ENCODE peak calls at places on chromosomes 11 and 22, in four cellular contexts. J is GM12878, T is endothelial cell of umbilical vein, S is H1. A is an unnamed sample.

GRCh38 chr11:2130881-2131352 is 8.3 kb downstream of the IGF2 start:
- DNase-seq in J (no peak), T (no peak), S (no peak), A (no peak)

GRCh38 chr11:46659908-46660307 is 40.5 kb downstream of the ARHGAP1 start:
- DNase-seq in J (no peak), T (no peak), S (no peak), A (no peak)

GRCh38 chr11:62025429-62026105 is 58.1 kb upstream of the FTH1 start:
- DNase-seq in J (peak; percentile 56), T (peak; percentile 94), S (no peak), A (no peak)

GRCh38 chr11:62238151-62238550 is 3.9 kb upstream of the SCGB1D2 start:
- DNase-seq in J (no peak), T (no peak), S (no peak), A (no peak)

GRCh38 chr11:73145986-73146575 is 4.0 kb upstream of the FCHSD2 start:
- DNase-seq in J (no peak), T (no peak), S (no peak), A (no peak)

GRCh38 chr11:101582242-101583052 is 1.4 kb downstream of the TRPC6 start:
- DNase-seq in J (no peak), T (no peak), S (no peak), A (no peak)

GRCh38 chr22:28903080-28903479 is 19.7 kb downstream of the ZNRF3 start:
- DNase-seq in J (no peak), T (no peak), S (no peak), A (no peak)

GRCh38 chr22:37175414-37176144 is 12.5 kb downstream of the C1QTNF6 start:
- DNase-seq in J (no peak), T (no peak), S (no peak), A (no peak)

GRCh38 chr11:1202776-1203504 is 19.9 kb upstream of the MUC5B start:
- DNase-seq in J (no peak), T (peak; percentile 29), S (peak; percentile 79), A (no peak)

GRCh38 chr11:62552931-62553838 is 6.6 kb upstream of the AHNAK start:
- DNase-seq in J (no peak), T (peak; percentile 95), S (peak; percentile 73), A (no peak)

GRCh38 chr11:17609536-17610401 is 62.7 kb downstream of the OTOG start:
- DNase-seq in J (no peak), T (no peak), S (no peak), A (no peak)

GRCh38 chr11:44927174-44927661 is 23.5 kb downstream of the TP53I11 start:
- DNase-seq in J (no peak), T (peak; percentile 52), S (peak; percentile 70), A (no peak)

GRCh38 chr11:76664578-76665061 is 5.9 kb downstream of the LRRC32 start:
- DNase-seq in J (no peak), T (peak; percentile 69), S (no peak), A (no peak)

GRCh38 chr11:3840289-3840869 is 380 bp downstream of the RHOG start:
- DNase-seq in J (no peak), T (peak; percentile 60), S (no peak), A (no peak)

GRCh38 chr11:3836903-3837302 is 3.9 kb downstream of the RHOG start:
- DNase-seq in J (no peak), T (no peak), S (no peak), A (no peak)

GRCh38 chr11:3835752-3836151 is 5.0 kb downstream of the RHOG start:
- DNase-seq in J (no peak), T (no peak), S (no peak), A (no peak)

GRCh38 chr11:3838504-3838903 is 2.3 kb downstream of the RHOG start:
- DNase-seq in J (no peak), T (no peak), S (no peak), A (no peak)

DNA sequence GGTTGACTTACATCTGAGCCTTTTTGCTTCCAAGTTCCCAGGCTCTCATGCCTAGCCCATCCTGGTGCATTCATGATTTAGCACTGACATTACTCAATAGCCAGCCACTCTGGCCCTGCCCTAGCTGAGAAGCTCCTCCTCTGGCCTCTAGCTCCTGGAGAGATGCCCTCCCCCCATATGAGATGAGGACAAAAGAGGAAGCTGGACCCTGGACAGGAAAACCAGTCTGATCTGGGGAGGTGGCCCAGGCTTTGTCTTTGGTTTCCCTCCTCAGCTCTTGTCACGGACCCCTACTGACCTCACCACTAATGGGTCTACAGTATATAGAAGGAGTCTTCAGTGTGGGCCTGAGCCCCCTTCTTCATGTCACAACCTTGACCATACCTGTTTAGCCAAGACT is 3.0 kb downstream of the RHOG start:
- DNase-seq in J (no peak), T (no peak), S (no peak), A (no peak)
- TF ChIP-seq POLR2AphosphoS5 in J (peak; percentile 67), T (no peak), S (no peak), A (no peak)

GRCh38 chr11:108223449-108224149 is 732 bp downstream of the ATM start:
- DNase-seq in J (no peak), T (no peak), S (no peak), A (no peak)
- H3K9me3 ChIP-seq in J (no peaks in the 10 kb centered on the region), T (no peaks in the 10 kb centered on the region), S (no peaks in the 10 kb centered on the region), A (no peaks in the 10 kb centered on the region)

GRCh38 chr22:42684462-42685195 is 35.4 kb upstream of the CYB5R3 start:
- DNase-seq in J (no peak), T (no peak), S (no peak), A (no peak)
- H3K9ac ChIP-seq in J (no peak overlapping the region), T (no peak overlapping the region), S (no peak overlapping the region), A (no peak overlapping the region)

DNA sequence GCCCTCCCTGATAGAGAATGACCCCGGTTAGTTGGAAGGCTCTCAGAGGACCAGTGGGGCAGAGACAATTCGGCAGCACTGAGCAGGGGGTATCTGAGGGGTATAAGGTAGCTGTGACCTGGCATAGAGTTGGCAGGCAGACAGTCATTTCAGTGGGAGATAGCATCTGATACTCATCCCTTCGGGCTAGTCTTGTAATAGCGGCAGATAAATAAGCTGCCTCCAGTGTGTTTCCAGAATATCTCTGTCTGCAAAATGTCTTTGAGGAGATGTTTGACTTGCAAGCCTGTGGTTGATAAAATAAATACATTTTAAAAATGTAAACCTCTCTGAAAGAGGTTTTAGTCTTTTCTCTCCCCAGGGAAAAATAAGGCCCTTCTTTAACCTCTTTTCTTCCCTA is 54.2 kb downstream of the TEAD1 start:
- DNase-seq in J (no peak), T (no peak), S (no peak), A (no peak)
- TF ChIP-seq POLR2AphosphoS5 in J (no peak), T (no peak), S (no peak), A (no peak)

DNA sequence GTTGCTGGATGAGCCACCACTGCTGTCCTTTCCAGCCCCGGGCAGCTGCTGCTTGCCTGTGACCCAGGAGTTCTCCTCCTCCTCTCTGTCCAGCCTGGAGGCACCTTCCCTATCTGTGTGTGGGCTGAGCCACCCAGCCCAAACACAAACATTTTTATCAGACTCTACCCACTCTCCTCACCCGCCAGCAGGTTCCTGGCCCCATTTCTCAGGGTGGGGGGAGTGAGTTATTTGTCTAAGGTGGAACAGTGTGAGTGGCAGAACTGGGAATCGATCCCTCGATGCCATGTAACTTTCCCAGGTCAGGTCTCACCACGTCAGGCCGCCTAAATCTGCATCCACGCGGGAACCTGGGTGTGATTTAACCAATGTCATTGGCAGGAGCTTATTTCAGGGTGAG is 20.8 kb upstream of the SMIM38 start:
- DNase-seq in J (no peak), T (no peak), S (no peak), A (no peak)
- H3K9me3 ChIP-seq in J (peaks cover 29% of the 10 kb centered on the region), T (no peaks in the 10 kb centered on the region), S (peaks cover 13% of the 10 kb centered on the region), A (peaks cover 11% of the 10 kb centered on the region)

GRCh38 chr11:59810911-59811259 is 307 bp upstream of the MRPL16 start:
- DNase-seq in J (no peak), T (no peak), S (no peak), A (peak; percentile 28)
- H3K9ac ChIP-seq in J (peak overlapping the region; percentile 90), T (peak overlapping the region; percentile 86), S (no peak overlapping the region), A (peak overlapping the region; percentile 97)

GRCh38 chr11:13984616-13985474 is 22.3 kb downstream of the SPON1 start:
- DNase-seq in J (no peak), T (no peak), S (no peak), A (no peak)

GRCh38 chr11:13983081-13983751 is 20.7 kb downstream of the SPON1 start:
- DNase-seq in J (no peak), T (no peak), S (no peak), A (no peak)
- TF ChIP-seq POLR2AphosphoS5 in J (no peak), T (no peak), S (no peak), A (no peak)

GRCh38 chr22:22458896-22459588 is 49.5 kb downstream of the ZNF280B start:
- DNase-seq in J (no peak), T (no peak), S (no peak), A (no peak)
- H3K9me3 ChIP-seq in J (peaks cover 4% of the 10 kb centered on the region), T (no peaks in the 10 kb centered on the region), S (no peaks in the 10 kb centered on the region), A (no peaks in the 10 kb centered on the region)

DNA sequence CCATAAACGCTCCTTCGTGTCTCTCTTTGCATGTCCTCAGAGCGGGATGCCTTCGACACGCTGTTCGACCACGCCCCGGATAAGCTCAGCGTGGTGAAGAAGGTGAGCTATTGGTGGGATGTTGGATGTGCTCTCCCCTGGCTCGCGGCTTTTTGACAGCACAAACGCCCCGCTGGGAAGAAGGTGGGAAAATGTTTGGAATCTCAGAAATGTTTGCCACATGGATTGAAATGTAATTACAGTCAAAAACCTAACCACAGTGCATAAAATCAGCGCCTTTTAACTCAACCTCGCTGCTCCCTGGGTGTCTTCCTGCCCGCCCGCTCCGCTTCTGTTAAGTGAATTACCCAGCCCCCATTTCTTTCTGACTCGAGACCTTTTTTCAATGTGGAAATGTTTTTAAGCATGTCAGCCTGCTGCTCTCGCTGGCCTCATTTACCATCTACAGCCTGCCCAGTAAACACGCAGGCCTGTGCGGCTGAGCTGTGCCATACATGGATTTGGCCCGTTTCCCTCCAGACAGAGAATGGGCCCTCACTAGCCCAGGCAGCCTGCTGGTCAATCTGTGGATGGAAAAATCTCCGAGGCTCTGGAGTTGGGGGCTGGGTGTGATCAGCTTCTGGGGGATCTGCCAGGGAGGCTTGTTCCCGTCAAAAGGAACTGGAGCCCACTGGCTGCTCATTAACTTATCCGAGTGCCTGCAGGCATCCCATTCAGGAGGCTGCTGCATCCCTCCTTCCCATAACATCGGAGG is 32.7 kb upstream of the PARVG start:
- DNase-seq in J (no peak), T (no peak), S (peak; percentile 86), A (peak; percentile 93)
- H3K9ac ChIP-seq in J (no peak overlapping the region), T (no peak overlapping the region), S (peak overlapping the region; percentile 66), A (peak overlapping the region; percentile 60)

GRCh38 chr22:25726241-25726640 is 15.7 kb upstream of the MYO18B start:
- DNase-seq in J (no peak), T (peak; percentile 37), S (no peak), A (no peak)

GRCh38 chr22:25728064-25728463 is 13.9 kb upstream of the MYO18B start:
- DNase-seq in J (no peak), T (no peak), S (no peak), A (no peak)

GRCh38 chr22:25729016-25729415 is 13.0 kb upstream of the MYO18B start:
- DNase-seq in J (no peak), T (no peak), S (no peak), A (no peak)

GRCh38 chr22:25729595-25729994 is 12.4 kb upstream of the MYO18B start:
- DNase-seq in J (no peak), T (no peak), S (no peak), A (no peak)
- TF ChIP-seq POLR2AphosphoS5 in J (no peak), T (no peak), S (no peak), A (no peak)